ENCODE peak calls at places on chromosomes 7 and 10, in six cellular contexts. One of them, this sample, is unnamed.

GRCh38 chr7:136009488-136010079 is 32.4 kb upstream of the MTPN start:
- DNase-seq in fibroblast of lung: peak
- DNase-seq in right lobe of liver: no peak
- DNase-seq in stomach: no peak
- DNase-seq in cardiac muscle cell: peak
- DNase-seq in Peyer's patch: no peak
- DNase-seq in this sample: peak

GRCh38 chr7:6107924-6108323 is 76.7 kb downstream of the ANKRD61 start:
- DNase-seq in cardiac muscle cell: no peak
- DNase-seq in stomach: no peak
- DNase-seq in right lobe of liver: no peak
- DNase-seq in Peyer's patch: no peak
- DNase-seq in fibroblast of lung: no peak
- DNase-seq in this sample: no peak

GRCh38 chr7:51255536-51256243 is 60.9 kb downstream of the COBL start:
- DNase-seq in Peyer's patch: peak
- DNase-seq in cardiac muscle cell: no peak
- DNase-seq in fibroblast of lung: no peak
- DNase-seq in right lobe of liver: no peak
- DNase-seq in stomach: no peak
- DNase-seq in this sample: no peak

GRCh38 chr7:23004247-23004520 is 9.7 kb downstream of the HYCC1 start:
- DNase-seq in Peyer's patch: no peak
- DNase-seq in fibroblast of lung: no peak
- DNase-seq in cardiac muscle cell: no peak
- DNase-seq in right lobe of liver: no peak
- DNase-seq in stomach: no peak
- DNase-seq in this sample: no peak

GRCh38 chr7:155569681-155570080 is 23.3 kb upstream of the CNPY1 start:
- DNase-seq in fibroblast of lung: no peak
- DNase-seq in stomach: no peak
- DNase-seq in right lobe of liver: no peak
- DNase-seq in Peyer's patch: no peak
- DNase-seq in cardiac muscle cell: no peak
- DNase-seq in this sample: no peak

GRCh38 chr7:55179897-55180682 is 161.3 kb downstream of the EGFR start:
- DNase-seq in stomach: no peak
- DNase-seq in fibroblast of lung: no peak
- DNase-seq in Peyer's patch: no peak
- DNase-seq in cardiac muscle cell: no peak
- DNase-seq in right lobe of liver: no peak
- DNase-seq in this sample: no peak

GRCh38 chr10:87866575-87866974 is 3.1 kb downstream of the PTEN start:
- DNase-seq in fibroblast of lung: no peak
- DNase-seq in stomach: no peak
- DNase-seq in Peyer's patch: no peak
- DNase-seq in cardiac muscle cell: no peak
- DNase-seq in right lobe of liver: no peak
- DNase-seq in this sample: no peak

GRCh38 chr10:117178190-117178589 is 19.1 kb upstream of the KCNK18 start:
- DNase-seq in Peyer's patch: no peak
- DNase-seq in fibroblast of lung: no peak
- DNase-seq in right lobe of liver: no peak
- DNase-seq in stomach: no peak
- DNase-seq in cardiac muscle cell: no peak
- DNase-seq in this sample: no peak

GRCh38 chr7:102125127-102125561 is 161.5 kb upstream of the SH2B2 start:
- DNase-seq in fibroblast of lung: peak
- DNase-seq in cardiac muscle cell: peak
- DNase-seq in stomach: no peak
- DNase-seq in Peyer's patch: no peak
- DNase-seq in right lobe of liver: no peak
- DNase-seq in this sample: peak
- TF ChIP-seq CTCF in fibroblast of lung: peak
- TF ChIP-seq CTCF in cardiac muscle cell: peak
- TF ChIP-seq CTCF in stomach: no peak
- TF ChIP-seq CTCF in Peyer's patch: no peak
- TF ChIP-seq CTCF in right lobe of liver: no peak
- TF ChIP-seq CTCF in this sample: peak

GRCh38 chr10:6086375-6087233 is 2.2 kb upstream of the RBM17 start:
- DNase-seq in stomach: peak
- DNase-seq in right lobe of liver: peak
- DNase-seq in Peyer's patch: peak
- DNase-seq in fibroblast of lung: peak
- DNase-seq in cardiac muscle cell: peak
- DNase-seq in this sample: peak
- H3K27ac ChIP-seq in stomach: peak
- H3K27ac ChIP-seq in right lobe of liver: no peak
- H3K27ac ChIP-seq in Peyer's patch: peak
- H3K27ac ChIP-seq in fibroblast of lung: no peak
- H3K27ac ChIP-seq in cardiac muscle cell: no peak
- H3K27ac ChIP-seq in this sample: no peak

DNA sequence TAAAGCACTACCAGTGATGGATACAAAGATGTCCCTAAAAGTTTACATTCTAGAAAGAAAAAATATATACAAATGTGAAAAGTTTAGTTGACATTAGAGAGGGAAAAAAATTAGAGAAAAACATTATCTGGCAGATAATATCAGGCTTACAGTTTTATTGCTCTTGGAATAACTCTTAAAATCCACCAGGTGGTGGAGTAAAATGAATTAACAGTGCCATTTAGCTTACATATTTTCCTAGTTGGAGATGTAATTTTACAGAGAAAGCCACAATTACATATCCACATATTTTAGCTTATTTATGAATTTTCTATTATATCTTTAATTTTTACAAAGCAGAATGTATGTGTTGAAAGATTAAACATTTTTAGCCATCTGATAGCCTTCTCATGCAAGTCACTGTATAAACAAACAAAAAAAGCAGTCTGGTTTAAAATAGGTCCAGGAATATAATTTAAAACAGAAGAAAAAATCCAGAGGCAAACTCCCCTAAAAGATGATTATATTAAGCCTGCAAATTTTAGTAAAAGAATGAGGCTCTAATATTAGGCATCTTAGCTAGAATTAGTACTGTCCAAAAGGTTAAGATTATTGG is 6.5 kb downstream of the CABCOCO1 start:
- DNase-seq in cardiac muscle cell: no peak
- DNase-seq in fibroblast of lung: no peak
- DNase-seq in right lobe of liver: no peak
- DNase-seq in Peyer's patch: no peak
- DNase-seq in stomach: no peak
- DNase-seq in this sample: no peak
- TF ChIP-seq CTCF in cardiac muscle cell: no peak
- TF ChIP-seq CTCF in fibroblast of lung: no peak
- TF ChIP-seq CTCF in right lobe of liver: no peak
- TF ChIP-seq CTCF in Peyer's patch: no peak
- TF ChIP-seq CTCF in stomach: no peak
- TF ChIP-seq CTCF in this sample: peak

DNA sequence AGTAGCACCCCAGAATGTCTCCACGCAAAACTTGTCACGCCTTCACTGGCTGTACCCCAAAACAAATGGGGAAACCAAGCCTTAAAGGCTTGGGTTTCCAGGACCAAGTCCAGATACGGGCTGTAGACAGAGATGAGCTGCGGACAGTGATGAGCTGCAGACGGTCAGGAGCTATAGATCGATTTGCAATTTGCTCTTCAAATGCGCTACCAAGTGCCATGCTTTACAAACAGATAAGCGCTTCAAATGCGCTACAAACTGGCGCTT is 658 bp upstream of the SGCE start:
- DNase-seq in right lobe of liver: no peak
- DNase-seq in cardiac muscle cell: no peak
- DNase-seq in stomach: no peak
- DNase-seq in fibroblast of lung: no peak
- DNase-seq in Peyer's patch: no peak
- DNase-seq in this sample: no peak
- H3K27ac ChIP-seq in right lobe of liver: no peak
- H3K27ac ChIP-seq in cardiac muscle cell: no peak
- H3K27ac ChIP-seq in stomach: no peak
- H3K27ac ChIP-seq in fibroblast of lung: no peak
- H3K27ac ChIP-seq in Peyer's patch: no peak
- H3K27ac ChIP-seq in this sample: no peak

GRCh38 chr10:6254200-6254599 is 51.5 kb downstream of the PFKFB3 start:
- DNase-seq in right lobe of liver: no peak
- DNase-seq in fibroblast of lung: no peak
- DNase-seq in cardiac muscle cell: no peak
- DNase-seq in stomach: no peak
- DNase-seq in Peyer's patch: no peak
- DNase-seq in this sample: no peak

GRCh38 chr10:6259153-6259552 is 56.4 kb downstream of the PFKFB3 start:
- DNase-seq in stomach: no peak
- DNase-seq in cardiac muscle cell: no peak
- DNase-seq in right lobe of liver: no peak
- DNase-seq in fibroblast of lung: no peak
- DNase-seq in Peyer's patch: no peak
- DNase-seq in this sample: no peak

GRCh38 chr10:6255548-6256061 is 52.9 kb downstream of the PFKFB3 start:
- DNase-seq in stomach: peak
- DNase-seq in cardiac muscle cell: no peak
- DNase-seq in fibroblast of lung: no peak
- DNase-seq in Peyer's patch: no peak
- DNase-seq in right lobe of liver: peak
- DNase-seq in this sample: no peak

GRCh38 chr10:6260843-6261242 is 58.1 kb downstream of the PFKFB3 start:
- DNase-seq in stomach: no peak
- DNase-seq in right lobe of liver: no peak
- DNase-seq in fibroblast of lung: no peak
- DNase-seq in cardiac muscle cell: no peak
- DNase-seq in Peyer's patch: no peak
- DNase-seq in this sample: no peak

GRCh38 chr10:6256439-6256838 is 53.7 kb downstream of the PFKFB3 start:
- DNase-seq in cardiac muscle cell: no peak
- DNase-seq in right lobe of liver: no peak
- DNase-seq in stomach: no peak
- DNase-seq in Peyer's patch: no peak
- DNase-seq in fibroblast of lung: no peak
- DNase-seq in this sample: no peak
- TF ChIP-seq CTCF in cardiac muscle cell: no peak
- TF ChIP-seq CTCF in right lobe of liver: no peak
- TF ChIP-seq CTCF in stomach: no peak
- TF ChIP-seq CTCF in Peyer's patch: no peak
- TF ChIP-seq CTCF in fibroblast of lung: no peak
- TF ChIP-seq CTCF in this sample: no peak

DNA sequence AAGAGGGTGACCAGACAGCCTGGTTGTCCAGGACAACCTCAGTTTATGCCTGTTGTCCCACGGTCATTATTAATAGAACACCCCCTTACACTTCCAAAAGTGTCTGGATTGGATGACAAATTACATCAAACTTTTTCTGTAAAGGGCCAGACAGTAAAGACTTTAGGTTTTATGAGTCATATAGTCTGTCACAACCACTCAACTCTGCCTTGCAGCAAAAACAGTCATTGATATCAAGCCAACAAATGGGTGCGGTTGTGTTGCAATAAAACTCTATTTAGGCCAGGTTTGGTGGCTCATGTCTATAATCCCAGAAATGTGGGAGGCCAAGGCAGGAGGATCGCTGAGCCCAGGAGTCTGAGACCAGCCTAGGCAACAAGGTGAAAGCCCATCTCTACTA is 66.7 kb upstream of the ATP6V0A4 start:
- DNase-seq in right lobe of liver: no peak
- DNase-seq in stomach: no peak
- DNase-seq in fibroblast of lung: peak
- DNase-seq in Peyer's patch: no peak
- DNase-seq in cardiac muscle cell: peak
- DNase-seq in this sample: peak
- H3K27ac ChIP-seq in right lobe of liver: no peak
- H3K27ac ChIP-seq in stomach: no peak
- H3K27ac ChIP-seq in fibroblast of lung: no peak
- H3K27ac ChIP-seq in Peyer's patch: no peak
- H3K27ac ChIP-seq in cardiac muscle cell: no peak
- H3K27ac ChIP-seq in this sample: no peak

DNA sequence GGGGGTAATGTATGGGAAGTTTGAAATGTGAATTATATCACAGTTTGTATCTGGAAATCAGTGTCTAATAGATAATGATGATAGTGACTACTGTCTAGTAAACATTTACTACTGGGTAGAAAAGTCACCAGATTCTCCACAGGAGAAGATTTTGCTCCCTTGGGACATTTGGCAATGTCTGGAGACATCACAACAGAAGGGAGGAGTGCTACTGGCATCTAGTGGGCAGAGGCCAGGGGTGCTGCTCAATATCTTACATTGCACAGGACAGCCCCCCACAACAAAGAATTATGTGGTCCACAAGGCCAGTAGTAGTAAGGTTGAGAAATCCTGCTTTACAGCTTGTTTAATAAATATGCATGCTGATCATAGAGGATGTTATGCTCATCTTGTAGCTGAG is 92.3 kb upstream of the PRPS1L1 start:
- DNase-seq in right lobe of liver: no peak
- DNase-seq in Peyer's patch: no peak
- DNase-seq in fibroblast of lung: peak
- DNase-seq in cardiac muscle cell: peak
- DNase-seq in stomach: no peak
- DNase-seq in this sample: no peak
- TF ChIP-seq CTCF in right lobe of liver: no peak
- TF ChIP-seq CTCF in Peyer's patch: no peak
- TF ChIP-seq CTCF in fibroblast of lung: peak
- TF ChIP-seq CTCF in cardiac muscle cell: peak
- TF ChIP-seq CTCF in stomach: no peak
- TF ChIP-seq CTCF in this sample: peak

GRCh38 chr10:92208736-92209135 is 82.1 kb downstream of the CPEB3 start:
- DNase-seq in fibroblast of lung: peak
- DNase-seq in cardiac muscle cell: peak
- DNase-seq in stomach: no peak
- DNase-seq in right lobe of liver: no peak
- DNase-seq in Peyer's patch: no peak
- DNase-seq in this sample: no peak
- H3K27ac ChIP-seq in fibroblast of lung: no peak
- H3K27ac ChIP-seq in cardiac muscle cell: no peak
- H3K27ac ChIP-seq in stomach: no peak
- H3K27ac ChIP-seq in right lobe of liver: no peak
- H3K27ac ChIP-seq in Peyer's patch: no peak
- H3K27ac ChIP-seq in this sample: no peak

This sample was measured in AG04450.